ENCODE peak calls at places on chromosome 9, in eight cellular contexts. R, L, O, W, D, U, N and V are unnamed samples.

GRCh38 chr9:123679330-123679987 is 250.5 kb downstream of the DENND1A start:
- DNase-seq in U (peak; percentile 26), R (no peak), O (peak; percentile 43), W (peak; percentile 54), L (peak; percentile 81), D (no peak), N (no peak), V (no peak)

GRCh38 chr9:106916491-106917235 is 53.7 kb downstream of the ZNF462 start:
- DNase-seq in N (no peak), D (no peak), O (no peak), R (no peak), W (peak; percentile 68), U (no peak), L (no peak), V (peak; percentile 78)

GRCh38 chr9:34413229-34413852 is 36.6 kb upstream of the MYORG start:
- DNase-seq in N (no peak), R (peak; percentile 78), W (peak; percentile 69), U (no peak), O (peak; percentile 30), D (no peak), L (no peak), V (no peak)

GRCh38 chr9:131706608-131706970 is 33.3 kb downstream of the RAPGEF1 start:
- DNase-seq in D (no peak), L (no peak), O (no peak), U (no peak), W (no peak), N (no peak), R (no peak), V (no peak)

GRCh38 chr9:135565636-135566035 is 4.1 kb downstream of the PAEP start:
- DNase-seq in L (no peak), N (no peak), O (no peak), W (no peak), U (no peak), R (no peak), D (no peak), V (no peak)

GRCh38 chr9:78115073-78115472 is 83.5 kb upstream of the GNAQ start:
- DNase-seq in O (no peak), D (no peak), N (no peak), U (peak; percentile 50), W (no peak), L (no peak), R (no peak), V (no peak)

GRCh38 chr9:129571298-129572051 is 49.4 kb downstream of the C9orf50 start:
- DNase-seq in D (no peak), N (no peak), O (no peak), W (no peak), R (no peak), L (no peak), U (no peak), V (no peak)

GRCh38 chr9:81755721-81756120 is 66.4 kb upstream of the TLE1 start:
- DNase-seq in U (no peak), O (no peak), D (no peak), N (no peak), R (no peak), L (no peak), W (no peak), V (no peak)

GRCh38 chr9:127706836-127707241 is at the start of gene CFAP157:
- DNase-seq in D (no peak), U (no peak), R (peak; percentile 59), L (no peak), W (no peak), N (no peak), O (no peak), V (peak; percentile 77)

GRCh38 chr9:133715866-133716563 is 22.1 kb downstream of the SARDH start:
- DNase-seq in R (peak; percentile 61), O (no peak), U (no peak), D (no peak), W (no peak), L (no peak), N (peak; percentile 64), V (no peak)

GRCh38 chr9:129338701-129339445 is 160.8 kb upstream of the IER5L start:
- DNase-seq in W (no peak), N (no peak), U (no peak), D (no peak), R (no peak), O (no peak), L (no peak), V (no peak)

GRCh38 chr9:93807166-93808013 is 147.8 kb downstream of the BARX1 start:
- DNase-seq in L (no peak), R (no peak), W (no peak), N (no peak), D (no peak), O (no peak), U (no peak), V (peak; percentile 3)

GRCh38 chr9:137218754-137219271 is 3.2 kb downstream of the RNF208 start:
- DNase-seq in R (no peak), U (no peak), W (no peak), L (no peak), O (no peak), N (no peak), D (no peak), V (peak; percentile 99)

GRCh38 chr9:135074354-135075233 is 12.9 kb upstream of the OLFM1 start:
- DNase-seq in W (no peak), N (peak; percentile 28), L (no peak), R (no peak), U (no peak), D (no peak), O (no peak), V (no peak)

GRCh38 chr9:114344692-114345091 is 15.0 kb downstream of the ORM2 start:
- DNase-seq in O (no peak), N (no peak), W (no peak), L (no peak), U (no peak), D (no peak), R (no peak), V (no peak)

GRCh38 chr9:131500939-131501541 is 1.7 kb upstream of the POMT1 start:
- DNase-seq in W (peak; percentile 40), D (no peak), O (no peak), U (no peak), L (no peak), R (no peak), N (no peak), V (no peak)

GRCh38 chr9:103304797-103305196 is 309.7 kb downstream of the CYLC2 start:
- DNase-seq in O (no peak), N (no peak), R (no peak), L (no peak), D (no peak), W (no peak), U (no peak), V (no peak)

GRCh38 chr9:114364123-114364522 is 23.7 kb downstream of the AKNA start:
- DNase-seq in R (no peak), N (peak; percentile 3), W (peak; percentile 77), U (peak; percentile 47), D (no peak), O (no peak), L (no peak), V (peak; percentile 45)

GRCh38 chr9:36632892-36633291 is 60.2 kb downstream of the MELK start:
- DNase-seq in L (no peak), D (no peak), U (no peak), R (no peak), W (peak; percentile 38), N (no peak), O (no peak), V (no peak)

GRCh38 chr9:33443504-33444154 is 3.8 kb downstream of the AQP3 start:
- DNase-seq in D (no peak), L (no peak), R (no peak), N (no peak), U (no peak), O (no peak), W (no peak), V (no peak)

GRCh38 chr9:89022071-89022721 is 30.9 kb downstream of the S1PR3 start:
- DNase-seq in O (no peak), N (peak; percentile 90), L (no peak), U (no peak), R (no peak), D (no peak), W (no peak), V (no peak)

GRCh38 chr9:130707225-130707976 is 13.8 kb downstream of the EXOSC2 start:
- DNase-seq in U (peak; percentile 57), W (peak; percentile 40), R (peak; percentile 70), L (peak; percentile 24), O (no peak), D (peak; percentile 61), N (no peak), V (no peak)

GRCh38 chr9:104921067-104921741 is 6.8 kb downstream of the ABCA1 start:
- DNase-seq in W (no peak), D (no peak), L (peak; percentile 12), O (no peak), U (no peak), N (no peak), R (no peak), V (no peak)

GRCh38 chr9:124941689-124942561 is 1.0 kb upstream of the GOLGA1 start:
- DNase-seq in D (peak; percentile 21), O (no peak), L (no peak), N (peak; percentile 79), W (no peak), U (peak; percentile 61), R (peak; percentile 24), V (peak; percentile 30)

GRCh38 chr9:20624201-20625002 is 2.1 kb upstream of the MLLT3 start:
- DNase-seq in L (peak; percentile 33), R (peak; percentile 32), N (no peak), U (peak; percentile 49), D (no peak), W (peak; percentile 48), O (no peak), V (no peak)

GRCh38 chr9:112097712-112098688 is 77.1 kb downstream of the SUSD1 start:
- DNase-seq in N (no peak), R (peak; percentile 77), W (peak; percentile 83), U (peak; percentile 65), L (no peak), O (peak; percentile 47), D (peak; percentile 43), V (peak; percentile 50)

GRCh38 chr9:92455217-92455616 is 27.1 kb downstream of the ASPN start:
- DNase-seq in N (no peak), R (peak; percentile 26), U (no peak), L (no peak), W (no peak), D (no peak), O (no peak), V (peak; percentile 14)